ENCODE peak calls at places on chromosomes 5 and 9, in five cellular contexts. One of them, this sample, is unnamed.

GRCh38 chr5:103119067-103119764 is 722 bp downstream of the GIN1 start:
- DNase-seq in right lobe of liver: no peak
- DNase-seq in cardiac muscle cell: peak
- DNase-seq in B cell: no peak
- DNase-seq in progenitor cell of endocrine pancreas: no peak
- DNase-seq in this sample: no peak

GRCh38 chr5:155872801-155873200 is 454.2 kb upstream of the SGCD start:
- DNase-seq in right lobe of liver: no peak
- DNase-seq in cardiac muscle cell: no peak
- DNase-seq in B cell: no peak
- DNase-seq in progenitor cell of endocrine pancreas: no peak
- DNase-seq in this sample: peak

GRCh38 chr9:81394816-81395215 is 294.5 kb downstream of the TLE1 start:
- DNase-seq in right lobe of liver: no peak
- DNase-seq in cardiac muscle cell: no peak
- DNase-seq in B cell: no peak
- DNase-seq in progenitor cell of endocrine pancreas: no peak
- DNase-seq in this sample: no peak

GRCh38 chr5:33524476-33524875 is 83.7 kb downstream of the TARS1 start:
- DNase-seq in right lobe of liver: no peak
- DNase-seq in cardiac muscle cell: no peak
- DNase-seq in B cell: no peak
- DNase-seq in progenitor cell of endocrine pancreas: no peak
- DNase-seq in this sample: no peak

GRCh38 chr9:33379666-33380389 is 22.5 kb downstream of the AQP7 start:
- DNase-seq in right lobe of liver: no peak
- DNase-seq in cardiac muscle cell: no peak
- DNase-seq in B cell: no peak
- DNase-seq in progenitor cell of endocrine pancreas: no peak
- DNase-seq in this sample: no peak

GRCh38 chr9:3431890-3432289 is 93.9 kb downstream of the RFX3 start:
- DNase-seq in right lobe of liver: no peak
- DNase-seq in cardiac muscle cell: no peak
- DNase-seq in B cell: no peak
- DNase-seq in progenitor cell of endocrine pancreas: no peak
- DNase-seq in this sample: no peak

GRCh38 chr5:31106259-31106658 is 87.2 kb upstream of the CDH6 start:
- DNase-seq in right lobe of liver: no peak
- DNase-seq in cardiac muscle cell: no peak
- DNase-seq in B cell: no peak
- DNase-seq in progenitor cell of endocrine pancreas: no peak
- DNase-seq in this sample: no peak

GRCh38 chr9:127783111-127783621 is 2.7 kb upstream of the CDK9 start:
- DNase-seq in right lobe of liver: no peak
- DNase-seq in cardiac muscle cell: no peak
- DNase-seq in B cell: peak
- DNase-seq in progenitor cell of endocrine pancreas: no peak
- DNase-seq in this sample: peak

GRCh38 chr9:14218253-14218652 is 95.7 kb downstream of the NFIB start:
- DNase-seq in right lobe of liver: no peak
- DNase-seq in cardiac muscle cell: peak
- DNase-seq in B cell: no peak
- DNase-seq in progenitor cell of endocrine pancreas: no peak
- DNase-seq in this sample: no peak

GRCh38 chr9:137660144-137660543 is 41.3 kb downstream of the EHMT1 start:
- DNase-seq in right lobe of liver: no peak
- DNase-seq in cardiac muscle cell: no peak
- DNase-seq in B cell: no peak
- DNase-seq in progenitor cell of endocrine pancreas: no peak
- DNase-seq in this sample: no peak

GRCh38 chr5:122639852-122640251 is 135.0 kb upstream of the SNX2 start:
- DNase-seq in right lobe of liver: no peak
- DNase-seq in cardiac muscle cell: no peak
- DNase-seq in B cell: no peak
- DNase-seq in progenitor cell of endocrine pancreas: no peak
- DNase-seq in this sample: no peak

GRCh38 chr9:91423785-91424402 is at the start of gene NFIL3:
- DNase-seq in right lobe of liver: peak
- DNase-seq in cardiac muscle cell: peak
- DNase-seq in B cell: peak
- DNase-seq in progenitor cell of endocrine pancreas: peak
- DNase-seq in this sample: peak

GRCh38 chr5:137580030-137580429 is 80.9 kb upstream of the SPOCK1 start:
- DNase-seq in right lobe of liver: no peak
- DNase-seq in cardiac muscle cell: no peak
- DNase-seq in B cell: no peak
- DNase-seq in progenitor cell of endocrine pancreas: no peak
- DNase-seq in this sample: no peak

GRCh38 chr9:92947268-92948031 is at the start of gene FGD3:
- DNase-seq in right lobe of liver: no peak
- DNase-seq in cardiac muscle cell: peak
- DNase-seq in B cell: peak
- DNase-seq in progenitor cell of endocrine pancreas: peak
- DNase-seq in this sample: peak

GRCh38 chr9:6121707-6122106 is 93.9 kb upstream of the IL33 start:
- DNase-seq in right lobe of liver: no peak
- DNase-seq in cardiac muscle cell: no peak
- DNase-seq in B cell: no peak
- DNase-seq in progenitor cell of endocrine pancreas: no peak
- DNase-seq in this sample: no peak

GRCh38 chr9:135258461-135258860 is 171.0 kb downstream of the OLFM1 start:
- DNase-seq in right lobe of liver: no peak
- DNase-seq in cardiac muscle cell: no peak
- DNase-seq in B cell: no peak
- DNase-seq in progenitor cell of endocrine pancreas: no peak
- DNase-seq in this sample: no peak

GRCh38 chr9:114344188-114344566 is 14.5 kb downstream of the ORM2 start:
- DNase-seq in right lobe of liver: no peak
- DNase-seq in cardiac muscle cell: no peak
- DNase-seq in B cell: no peak
- DNase-seq in progenitor cell of endocrine pancreas: no peak
- DNase-seq in this sample: no peak

GRCh38 chr5:158838788-158839187 is 260.9 kb downstream of the EBF1 start:
- DNase-seq in right lobe of liver: no peak
- DNase-seq in cardiac muscle cell: no peak
- DNase-seq in B cell: no peak
- DNase-seq in progenitor cell of endocrine pancreas: no peak
- DNase-seq in this sample: no peak

GRCh38 chr5:12016149-12016740 is 112.0 kb upstream of the CTNND2 start:
- DNase-seq in right lobe of liver: no peak
- DNase-seq in cardiac muscle cell: no peak
- DNase-seq in B cell: no peak
- DNase-seq in progenitor cell of endocrine pancreas: no peak
- DNase-seq in this sample: no peak

GRCh38 chr9:128703616-128704355 is 1.5 kb downstream of the PKN3 start:
- DNase-seq in right lobe of liver: peak
- DNase-seq in cardiac muscle cell: no peak
- DNase-seq in B cell: peak
- DNase-seq in progenitor cell of endocrine pancreas: no peak
- DNase-seq in this sample: peak

GRCh38 chr9:35258665-35259474 is 97.1 kb downstream of the UNC13B start:
- DNase-seq in right lobe of liver: peak
- DNase-seq in cardiac muscle cell: peak
- DNase-seq in B cell: no peak
- DNase-seq in progenitor cell of endocrine pancreas: peak
- DNase-seq in this sample: peak

GRCh38 chr5:131634666-131634995 is 398 bp downstream of the RAPGEF6 start:
- DNase-seq in right lobe of liver: no peak
- DNase-seq in cardiac muscle cell: peak
- DNase-seq in B cell: peak
- DNase-seq in progenitor cell of endocrine pancreas: peak
- DNase-seq in this sample: peak

GRCh38 chr5:134100283-134101011 is 14.0 kb upstream of the TCF7 start:
- DNase-seq in right lobe of liver: no peak
- DNase-seq in cardiac muscle cell: no peak
- DNase-seq in B cell: peak
- DNase-seq in progenitor cell of endocrine pancreas: no peak
- DNase-seq in this sample: no peak

GRCh38 chr9:81619353-81620008 is 69.9 kb downstream of the TLE1 start:
- DNase-seq in right lobe of liver: no peak
- DNase-seq in cardiac muscle cell: no peak
- DNase-seq in B cell: no peak
- DNase-seq in progenitor cell of endocrine pancreas: no peak
- DNase-seq in this sample: no peak

GRCh38 chr9:106479679-106480078 is 383.3 kb upstream of the ZNF462 start:
- DNase-seq in right lobe of liver: no peak
- DNase-seq in cardiac muscle cell: no peak
- DNase-seq in B cell: no peak
- DNase-seq in progenitor cell of endocrine pancreas: no peak
- DNase-seq in this sample: no peak

GRCh38 chr5:2001300-2001699 is 118.6 kb upstream of the IRX4 start:
- DNase-seq in right lobe of liver: no peak
- DNase-seq in cardiac muscle cell: no peak
- DNase-seq in B cell: no peak
- DNase-seq in progenitor cell of endocrine pancreas: no peak
- DNase-seq in this sample: no peak

GRCh38 chr5:172009536-172010270 is 3.3 kb upstream of the FBXW11 start:
- DNase-seq in right lobe of liver: no peak
- DNase-seq in cardiac muscle cell: no peak
- DNase-seq in B cell: no peak
- DNase-seq in progenitor cell of endocrine pancreas: no peak
- DNase-seq in this sample: no peak

GRCh38 chr5:65539827-65540226 is 23.1 kb downstream of the CENPK start:
- DNase-seq in right lobe of liver: no peak
- DNase-seq in cardiac muscle cell: no peak
- DNase-seq in B cell: no peak
- DNase-seq in progenitor cell of endocrine pancreas: no peak
- DNase-seq in this sample: no peak

GRCh38 chr9:121246821-121247511 is 21.0 kb upstream of the GSN start:
- DNase-seq in right lobe of liver: no peak
- DNase-seq in cardiac muscle cell: no peak
- DNase-seq in B cell: no peak
- DNase-seq in progenitor cell of endocrine pancreas: no peak
- DNase-seq in this sample: peak

GRCh38 chr5:149419532-149420485 is 40.7 kb upstream of the IL17B start:
- DNase-seq in right lobe of liver: no peak
- DNase-seq in cardiac muscle cell: no peak
- DNase-seq in B cell: no peak
- DNase-seq in progenitor cell of endocrine pancreas: no peak
- DNase-seq in this sample: peak

GRCh38 chr9:134897584-134898170 is 17.1 kb downstream of the FCN2 start:
- DNase-seq in right lobe of liver: no peak
- DNase-seq in cardiac muscle cell: no peak
- DNase-seq in B cell: no peak
- DNase-seq in progenitor cell of endocrine pancreas: no peak
- DNase-seq in this sample: no peak

GRCh38 chr5:173673295-173674170 is 57.1 kb upstream of the BOD1 start:
- DNase-seq in right lobe of liver: peak
- DNase-seq in cardiac muscle cell: no peak
- DNase-seq in B cell: no peak
- DNase-seq in progenitor cell of endocrine pancreas: no peak
- DNase-seq in this sample: no peak

GRCh38 chr9:123763910-123764588 is 165.9 kb downstream of the DENND1A start:
- DNase-seq in right lobe of liver: no peak
- DNase-seq in cardiac muscle cell: no peak
- DNase-seq in B cell: no peak
- DNase-seq in progenitor cell of endocrine pancreas: no peak
- DNase-seq in this sample: no peak

DNA sequence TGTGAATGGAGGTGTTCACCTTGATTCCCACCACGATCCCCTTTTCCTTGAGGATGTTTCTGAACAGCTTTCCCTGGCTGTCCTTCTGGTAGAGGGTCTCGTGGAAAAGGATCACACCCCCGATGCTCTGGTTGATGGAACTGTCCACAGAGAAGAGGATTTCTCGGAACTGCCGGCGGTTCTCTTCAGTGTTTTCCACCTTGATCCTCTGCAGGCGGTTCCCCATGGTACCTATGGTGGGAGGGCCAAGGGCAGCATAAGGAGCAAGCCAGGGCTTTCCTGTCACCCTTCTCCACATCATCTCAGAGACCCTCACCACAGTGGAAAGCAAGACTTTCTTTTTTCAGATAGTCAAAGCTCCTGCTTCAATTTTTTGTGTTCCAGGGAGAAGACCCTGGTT is 5.8 kb downstream of the ALDOB start:
- DNase-seq in right lobe of liver: peak
- DNase-seq in cardiac muscle cell: no peak
- DNase-seq in B cell: no peak
- DNase-seq in progenitor cell of endocrine pancreas: no peak
- DNase-seq in this sample: no peak
- TF ChIP-seq CTCF in right lobe of liver: no peak
- TF ChIP-seq CTCF in cardiac muscle cell: no peak
- TF ChIP-seq CTCF in B cell: no peak
- TF ChIP-seq CTCF in progenitor cell of endocrine pancreas: no peak
- TF ChIP-seq CTCF in this sample: no peak

DNA sequence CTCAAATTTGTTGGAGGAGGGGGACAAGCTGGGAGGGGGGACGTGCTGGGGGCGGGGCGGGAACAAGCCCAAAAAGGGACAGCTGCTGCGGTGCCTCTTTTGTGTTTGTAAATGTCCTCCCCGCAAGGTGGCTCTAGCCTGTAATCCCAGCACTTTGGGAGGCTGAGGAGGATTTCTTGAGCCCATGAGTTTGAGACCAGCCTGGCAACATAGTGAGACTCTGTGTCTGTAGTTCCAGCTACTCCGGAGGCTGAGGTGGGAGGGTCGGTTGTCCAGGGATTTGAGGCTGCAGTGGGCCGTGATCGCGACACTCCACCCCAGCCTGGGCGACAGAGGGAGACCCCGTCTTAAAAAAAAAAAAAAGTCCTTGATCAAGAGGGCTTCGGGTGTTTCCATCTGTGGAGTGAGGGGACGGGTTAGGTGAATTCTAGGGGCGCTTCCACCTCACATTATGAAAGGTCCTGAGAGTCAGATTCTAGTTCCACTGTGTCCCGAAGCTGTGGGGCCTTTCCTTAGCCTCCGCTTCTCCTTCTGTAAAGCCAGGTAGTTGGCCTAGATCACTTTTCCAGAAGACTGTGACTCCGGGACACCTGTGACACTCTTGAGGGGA is 779 bp upstream of the CTNNA1 start:
- DNase-seq in right lobe of liver: peak
- DNase-seq in cardiac muscle cell: peak
- DNase-seq in B cell: peak
- DNase-seq in progenitor cell of endocrine pancreas: no peak
- DNase-seq in this sample: no peak
- TF ChIP-seq CTCF in right lobe of liver: peak
- TF ChIP-seq CTCF in cardiac muscle cell: no peak
- TF ChIP-seq CTCF in B cell: no peak
- TF ChIP-seq CTCF in progenitor cell of endocrine pancreas: no peak
- TF ChIP-seq CTCF in this sample: no peak

GRCh38 chr5:141669519-141669918 is 12.5 kb downstream of the ARAP3 start:
- DNase-seq in right lobe of liver: no peak
- DNase-seq in cardiac muscle cell: no peak
- DNase-seq in B cell: no peak
- DNase-seq in progenitor cell of endocrine pancreas: no peak
- DNase-seq in this sample: no peak
- TF ChIP-seq CTCF in right lobe of liver: no peak
- TF ChIP-seq CTCF in cardiac muscle cell: no peak
- TF ChIP-seq CTCF in B cell: no peak
- TF ChIP-seq CTCF in progenitor cell of endocrine pancreas: no peak
- TF ChIP-seq CTCF in this sample: no peak

GRCh38 chr9:136564379-136564988 is 18.6 kb upstream of the NOTCH1 start:
- DNase-seq in right lobe of liver: no peak
- DNase-seq in cardiac muscle cell: no peak
- DNase-seq in B cell: no peak
- DNase-seq in progenitor cell of endocrine pancreas: no peak
- DNase-seq in this sample: peak
- TF ChIP-seq CTCF in right lobe of liver: peak
- TF ChIP-seq CTCF in cardiac muscle cell: peak
- TF ChIP-seq CTCF in B cell: no peak
- TF ChIP-seq CTCF in progenitor cell of endocrine pancreas: no peak
- TF ChIP-seq CTCF in this sample: peak

This sample was measured in heart right ventricle.